ENCODE peak calls at places on chromosome 5, in six cellular contexts. D is adrenal gland, V is AG04450, Y is left lung, O is tibial nerve, C is heart left ventricle. P is an unnamed sample.

GRCh38 chr5:161311965-161312364 is 234.6 kb downstream of the GABRB2 start:
- DNase-seq in D (no peak), V (no peak), Y (no peak), O (no peak), C (no peak), P (no peak)

GRCh38 chr5:472076-472655 is 29.2 kb downstream of the EXOC3 start:
- DNase-seq in D (peak; percentile 63), V (no peak), Y (peak; percentile 89), O (no peak), C (peak; percentile 29), P (no peak)

GRCh38 chr5:132825824-132826391 is 4.5 kb downstream of the SHROOM1 start:
- DNase-seq in D (no peak), V (no peak), Y (no peak), O (no peak), C (no peak), P (no peak)

GRCh38 chr5:37714756-37715155 is 125.1 kb downstream of the GDNF start:
- DNase-seq in D (no peak), V (no peak), Y (no peak), O (no peak), C (no peak), P (no peak)

GRCh38 chr5:5481633-5482032 is 59.2 kb downstream of the ICE1 start:
- DNase-seq in D (no peak), V (no peak), Y (no peak), O (no peak), C (no peak), P (no peak)

GRCh38 chr5:123835421-123835820 is 323.4 kb downstream of the CSNK1G3 start:
- DNase-seq in D (no peak), V (no peak), Y (no peak), O (no peak), C (no peak), P (no peak)

GRCh38 chr5:82422751-82423181 is 144.6 kb upstream of the RPS23 start:
- DNase-seq in D (no peak), V (no peak), Y (no peak), O (peak; percentile 67), C (no peak), P (no peak)

GRCh38 chr5:86095106-86095505 is 522.6 kb upstream of the COX7C start:
- DNase-seq in D (no peak), V (no peak), Y (no peak), O (no peak), C (no peak), P (no peak)

GRCh38 chr5:132365213-132365612 is 4.3 kb upstream of the SLC22A5 start:
- DNase-seq in D (no peak), V (no peak), Y (no peak), O (no peak), C (no peak), P (no peak)

GRCh38 chr5:54993318-54993717 is 7.9 kb upstream of the ESM1 start:
- DNase-seq in D (no peak), V (no peak), Y (no peak), O (no peak), C (no peak), P (no peak)

GRCh38 chr5:54994628-54995027 is 9.2 kb upstream of the ESM1 start:
- DNase-seq in D (no peak), V (no peak), Y (no peak), O (no peak), C (no peak), P (no peak)

GRCh38 chr5:54996476-54996875 is 11.1 kb upstream of the ESM1 start:
- DNase-seq in D (no peak), V (no peak), Y (no peak), O (no peak), C (no peak), P (no peak)

GRCh38 chr5:54997081-54997480 is 11.7 kb upstream of the ESM1 start:
- DNase-seq in D (no peak), V (no peak), Y (no peak), O (no peak), C (no peak), P (no peak)

GRCh38 chr5:54995168-54995567 is 9.8 kb upstream of the ESM1 start:
- DNase-seq in D (no peak), V (no peak), Y (no peak), O (no peak), C (no peak), P (no peak)
- H3K4me3 ChIP-seq in D (no peak overlapping the region), V (no peak overlapping the region), Y (no peak overlapping the region), O (no peak overlapping the region), C (no peak overlapping the region), P (no peak overlapping the region)

GRCh38 chr5:17075196-17075595 is 139.1 kb upstream of the MYO10 start:
- DNase-seq in D (no peak), V (no peak), Y (no peak), O (no peak), C (no peak), P (no peak)
- H3K27ac ChIP-seq in D (no peak overlapping the region), V (no peak overlapping the region), Y (no peak overlapping the region), O (no peak overlapping the region), C (no peak overlapping the region), P (no peak overlapping the region)

GRCh38 chr5:122300374-122300773 is 11.7 kb upstream of the SNCAIP start:
- DNase-seq in D (no peak), V (no peak), Y (no peak), O (no peak), C (no peak), P (no peak)

GRCh38 chr5:122297587-122298298 is 14.3 kb upstream of the SNCAIP start:
- DNase-seq in D (no peak), V (no peak), Y (no peak), O (no peak), C (no peak), P (no peak)

GRCh38 chr5:122292357-122292756 is 19.7 kb upstream of the SNCAIP start:
- DNase-seq in D (no peak), V (peak; percentile 27), Y (no peak), O (no peak), C (no peak), P (no peak)

GRCh38 chr5:122291000-122291592 is 20.9 kb upstream of the SNCAIP start:
- DNase-seq in D (no peak), V (no peak), Y (no peak), O (no peak), C (no peak), P (no peak)

DNA sequence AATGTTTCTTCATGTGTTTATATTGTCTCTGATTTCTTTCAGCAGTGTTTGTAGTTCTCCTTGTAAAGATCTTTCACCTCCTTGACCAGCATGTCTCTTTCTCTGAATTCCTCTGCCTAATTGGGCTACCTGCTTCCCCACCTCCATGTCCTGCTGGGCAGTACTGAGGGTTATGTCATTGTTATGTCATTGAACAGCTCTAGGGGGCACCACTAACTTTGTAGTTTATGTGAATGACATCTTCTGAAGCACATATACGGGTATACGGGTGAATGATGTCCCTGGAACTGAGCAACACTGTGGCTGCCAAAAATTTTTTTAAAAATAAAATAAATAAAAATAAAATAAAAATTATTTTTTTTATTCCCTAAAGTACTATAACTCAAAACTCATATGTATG is 16.9 kb upstream of the SNCAIP start:
- DNase-seq in D (no peak), V (no peak), Y (no peak), O (no peak), C (no peak), P (peak; percentile 25)
- TF ChIP-seq CTCF in D (peak; percentile 12), V (peak; percentile 14), Y (peak; percentile 15), O (no peak), C (peak; percentile 38), P (peak; percentile 49)

DNA sequence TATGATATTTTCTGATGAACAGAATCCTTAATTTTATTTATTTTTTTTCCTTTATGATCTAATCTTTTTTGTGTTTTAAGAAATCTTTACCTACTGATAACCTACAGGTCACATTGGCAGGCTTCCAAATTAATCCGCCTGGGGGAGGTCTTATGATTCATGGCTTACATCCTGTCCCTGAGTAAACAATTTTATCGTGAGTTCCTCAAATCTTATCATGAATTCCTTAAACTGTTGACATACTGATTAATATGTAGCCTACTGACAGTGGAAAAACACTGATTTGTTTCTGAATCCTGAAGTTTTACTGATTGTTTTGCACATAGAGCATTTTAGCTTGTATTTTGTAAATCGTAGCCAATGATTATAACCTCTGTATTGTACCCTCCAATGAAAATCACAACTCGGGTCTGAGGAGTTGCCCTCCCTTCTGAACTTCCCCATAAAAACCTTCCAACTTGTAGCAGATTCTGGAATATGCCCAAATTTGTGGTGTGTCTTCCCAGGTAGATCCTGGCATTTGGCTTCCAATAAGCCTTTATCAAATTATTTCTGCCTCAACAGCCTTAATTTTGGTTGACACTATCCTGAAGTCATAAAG is 105.6 kb downstream of the VCAN start:
- DNase-seq in D (peak; percentile 59), V (no peak), Y (no peak), O (no peak), C (no peak), P (no peak)
- H3K4me3 ChIP-seq in D (no peak overlapping the region), V (no peak overlapping the region), Y (no peak overlapping the region), O (no peak overlapping the region), C (no peak overlapping the region), P (no peak overlapping the region)

GRCh38 chr5:154446183-154447073 is 631 bp downstream of the SAP30L start:
- DNase-seq in D (peak; percentile 81), V (no peak), Y (peak; percentile 92), O (peak; percentile 47), C (peak; percentile 48), P (peak; percentile 41)

GRCh38 chr5:154445422-154446182 is at the start of gene SAP30L:
- DNase-seq in D (peak; percentile 99), V (peak; percentile 70), Y (peak; percentile 96), O (peak; percentile 95), C (peak; percentile 95), P (peak; percentile 93)

GRCh38 chr5:154442801-154443200 is 3.0 kb upstream of the SAP30L start:
- DNase-seq in D (no peak), V (no peak), Y (no peak), O (no peak), C (no peak), P (no peak)

GRCh38 chr5:154447074-154447725 is 1.4 kb downstream of the SAP30L start:
- DNase-seq in D (no peak), V (no peak), Y (no peak), O (no peak), C (no peak), P (no peak)

DNA sequence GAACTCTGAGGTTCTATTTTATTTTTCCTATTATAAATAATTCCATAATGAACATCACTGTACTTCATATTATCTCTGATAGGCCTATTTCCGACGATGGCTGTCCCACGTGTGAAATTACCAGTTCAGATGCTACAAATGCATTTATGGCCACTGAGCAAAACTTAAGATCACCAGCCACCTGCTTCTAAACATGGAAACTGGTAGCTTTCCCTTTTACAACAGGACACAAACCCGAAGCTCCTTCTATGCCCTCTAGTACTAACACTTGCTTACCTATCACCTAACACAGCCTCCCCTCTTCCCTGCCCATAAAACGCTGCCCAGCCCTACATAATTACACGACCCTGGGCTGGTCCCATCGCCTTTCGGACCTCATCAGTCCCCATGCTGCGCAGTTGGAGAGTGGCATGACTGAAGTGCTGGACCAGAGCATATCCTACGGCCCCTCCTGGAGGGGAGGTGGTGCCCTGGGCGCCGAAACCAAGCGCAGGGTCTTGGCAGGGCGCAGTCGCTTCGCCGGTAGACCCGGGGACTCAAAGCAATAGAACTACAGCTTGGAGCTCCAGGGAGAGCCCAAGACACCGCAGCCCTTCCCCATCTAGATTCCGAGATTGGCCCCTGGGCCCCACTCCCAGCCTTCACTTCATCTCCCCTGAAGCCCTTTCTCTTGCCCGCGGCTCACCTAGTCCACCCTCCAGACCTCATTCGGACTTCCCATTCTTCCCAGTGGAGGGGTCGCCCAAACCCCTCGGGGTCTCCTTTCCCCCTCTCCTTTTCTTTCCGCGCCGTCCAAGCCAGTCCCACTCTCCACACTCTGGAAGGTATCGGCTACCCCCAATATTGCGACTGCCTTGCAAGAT is 1.0 kb upstream of the SAP30L start:
- DNase-seq in D (no peak), V (no peak), Y (peak; percentile 79), O (peak; percentile 17), C (no peak), P (no peak)
- H3K27ac ChIP-seq in D (peak overlapping the region; percentile 47), V (peak overlapping the region; percentile 21), Y (peak overlapping the region; percentile 90), O (peak overlapping the region; percentile 91), C (peak overlapping the region; percentile 87), P (peak overlapping the region; percentile 39)